ENCODE peak calls at places on chromosomes 5 and 9, in nine cellular contexts. T, M, D, V, L, Q, J, Y and H are unnamed samples. For H3K36me3, the result is how much of the 10 kb centered on the place peaks cover.

GRCh38 chr9:12391839-12392509 is 301.2 kb upstream of the TYRP1 start:
- DNase-seq in T (no peak), M (no peak), D (no peak), V (no peak), L (no peak), Q (no peak), J (no peak), Y (no peak), H (no peak)

GRCh38 chr9:77305622-77306365 is 128.5 kb downstream of the VPS13A start:
- DNase-seq in T (no peak), M (no peak), D (no peak), V (no peak), L (peak), Q (peak), J (no peak), Y (no peak), H (no peak)

GRCh38 chr5:17212996-17213395 is 4.4 kb upstream of the BASP1 start:
- DNase-seq in T (no peak), M (no peak), D (no peak), V (no peak), L (no peak), Q (no peak), J (no peak), Y (no peak), H (no peak)

GRCh38 chr5:58929726-58930125 is 346.9 kb downstream of the RAB3C start:
- DNase-seq in T (no peak), M (no peak), D (no peak), V (no peak), L (no peak), Q (no peak), J (no peak), Y (no peak), H (no peak)

GRCh38 chr9:136341769-136342168 is 14.4 kb downstream of the GPSM1 start:
- DNase-seq in T (no peak), M (no peak), D (no peak), V (no peak), L (no peak), Q (no peak), J (no peak), Y (no peak), H (no peak)

GRCh38 chr5:178625679-178626483 is 969 bp downstream of the CLK4 start:
- DNase-seq in T (peak), M (no peak), D (no peak), V (no peak), L (peak), Q (no peak), J (no peak), Y (no peak), H (no peak)

GRCh38 chr9:5976668-5977397 is 38.6 kb downstream of the RANBP6 start:
- DNase-seq in T (no peak), M (peak), D (no peak), V (no peak), L (peak), Q (no peak), J (no peak), Y (no peak), H (no peak)

GRCh38 chr5:24232929-24233328 is 411.8 kb downstream of the CDH10 start:
- DNase-seq in T (no peak), M (no peak), D (no peak), V (no peak), L (peak), Q (no peak), J (no peak), Y (no peak), H (no peak)

GRCh38 chr9:33737811-33738606 is 57.4 kb upstream of the PRSS3 start:
- DNase-seq in T (peak), M (no peak), D (no peak), V (no peak), L (peak), Q (peak), J (peak), Y (peak), H (no peak)

GRCh38 chr9:37029304-37029775 is 4.7 kb downstream of the PAX5 start:
- DNase-seq in T (no peak), M (peak), D (peak), V (no peak), L (no peak), Q (no peak), J (peak), Y (no peak), H (no peak)

GRCh38 chr5:1733369-1733768 is 66.3 kb downstream of the MRPL36 start:
- DNase-seq in T (peak), M (no peak), D (no peak), V (no peak), L (no peak), Q (peak), J (no peak), Y (no peak), H (no peak)

GRCh38 chr5:79872309-79872708 is 118.8 kb downstream of the MTX3 start:
- DNase-seq in T (no peak), M (no peak), D (no peak), V (no peak), L (no peak), Q (no peak), J (no peak), Y (no peak), H (no peak)

GRCh38 chr9:15018238-15018637 is 108.0 kb upstream of the FREM1 start:
- DNase-seq in T (no peak), M (no peak), D (no peak), V (no peak), L (no peak), Q (no peak), J (no peak), Y (no peak), H (no peak)

GRCh38 chr5:68499952-68500351 is 284.4 kb downstream of the PIK3R1 start:
- DNase-seq in T (no peak), M (no peak), D (no peak), V (no peak), L (peak), Q (no peak), J (no peak), Y (no peak), H (no peak)

GRCh38 chr9:33446507-33447403 is 638 bp downstream of the AQP3 start:
- DNase-seq in T (peak), M (peak), D (no peak), V (no peak), L (peak), Q (peak), J (peak), Y (peak), H (no peak)

GRCh38 chr5:126354012-126354856 is 69.0 kb upstream of the GRAMD2B start:
- DNase-seq in T (no peak), M (no peak), D (no peak), V (no peak), L (peak), Q (no peak), J (peak), Y (no peak), H (no peak)

GRCh38 chr5:133244242-133244641 is 192.4 kb downstream of the HSPA4 start:
- DNase-seq in T (no peak), M (peak), D (peak), V (no peak), L (peak), Q (no peak), J (no peak), Y (no peak), H (no peak)

GRCh38 chr9:76905984-76906861 is at the start of gene PRUNE2:
- DNase-seq in T (peak), M (peak), D (no peak), V (peak), L (peak), Q (peak), J (peak), Y (peak), H (peak)

GRCh38 chr9:532707-533106 is 308.8 kb upstream of the DMRT1 start:
- DNase-seq in T (peak), M (no peak), D (no peak), V (no peak), L (no peak), Q (no peak), J (no peak), Y (no peak), H (no peak)

GRCh38 chr9:6413365-6414263 is 615 bp downstream of the UHRF2 start:
- DNase-seq in T (peak), M (peak), D (peak), V (peak), L (no peak), Q (peak), J (peak), Y (no peak), H (no peak)

GRCh38 chr9:96217756-96218693 is 84.0 kb downstream of the HSD17B3 start:
- DNase-seq in T (peak), M (peak), D (peak), V (peak), L (peak), Q (peak), J (peak), Y (peak), H (no peak)

GRCh38 chr5:73748510-73749410 is 122.8 kb downstream of the ARHGEF28 start:
- DNase-seq in T (no peak), M (no peak), D (peak), V (peak), L (peak), Q (no peak), J (no peak), Y (peak), H (no peak)

GRCh38 chr5:139178948-139179347 is 19.2 kb downstream of the SIL1 start:
- DNase-seq in T (no peak), M (no peak), D (no peak), V (no peak), L (peak), Q (peak), J (peak), Y (no peak), H (no peak)

GRCh38 chr9:3526903-3527652 is 1.3 kb upstream of the RFX3 start:
- DNase-seq in T (peak), M (no peak), D (peak), V (peak), L (no peak), Q (peak), J (peak), Y (no peak), H (no peak)

GRCh38 chr5:177362871-177363507 is 5.3 kb downstream of the RGS14 start:
- DNase-seq in T (peak), M (peak), D (peak), V (peak), L (peak), Q (peak), J (peak), Y (peak), H (peak)

GRCh38 chr5:149271717-149272558 is at the start of gene AFAP1L1:
- DNase-seq in T (peak), M (no peak), D (peak), V (peak), L (no peak), Q (peak), J (peak), Y (peak), H (no peak)

GRCh38 chr9:37215456-37216229 is 95.3 kb downstream of the ZCCHC7 start:
- DNase-seq in T (no peak), M (no peak), D (no peak), V (no peak), L (peak), Q (no peak), J (no peak), Y (no peak), H (no peak)

GRCh38 chr5:143050183-143050582 is 280.0 kb downstream of the ARHGAP26 start:
- DNase-seq in T (no peak), M (no peak), D (no peak), V (no peak), L (no peak), Q (no peak), J (no peak), Y (no peak), H (no peak)

GRCh38 chr5:15459200-15459599 is 40.8 kb upstream of the FBXL7 start:
- DNase-seq in T (no peak), M (no peak), D (no peak), V (no peak), L (no peak), Q (no peak), J (no peak), Y (no peak), H (no peak)

GRCh38 chr5:171823269-171823668 is 37.7 kb downstream of the SMIM23 start:
- DNase-seq in T (peak), M (no peak), D (no peak), V (no peak), L (no peak), Q (no peak), J (no peak), Y (no peak), H (no peak)

GRCh38 chr5:78648359-78649219 is at the start of gene LHFPL2:
- DNase-seq in T (peak), M (peak), D (peak), V (peak), L (peak), Q (peak), J (peak), Y (peak), H (peak)

GRCh38 chr9:4700093-4700492 is 20.7 kb downstream of the CDC37L1 start:
- DNase-seq in T (no peak), M (no peak), D (no peak), V (no peak), L (no peak), Q (no peak), J (no peak), Y (no peak), H (no peak)

GRCh38 chr9:115694014-115694413 is 459.6 kb upstream of the PAPPA start:
- DNase-seq in T (no peak), M (no peak), D (no peak), V (no peak), L (peak), Q (no peak), J (peak), Y (no peak), H (no peak)

GRCh38 chr9:111356567-111357244 is 26.7 kb upstream of the OR2K2 start:
- DNase-seq in T (peak), M (no peak), D (no peak), V (peak), L (peak), Q (no peak), J (peak), Y (no peak), H (no peak)

GRCh38 chr5:35771321-35771720 is 85.4 kb upstream of the IL7R start:
- DNase-seq in T (no peak), M (no peak), D (no peak), V (no peak), L (peak), Q (no peak), J (no peak), Y (no peak), H (peak)

GRCh38 chr9:17721954-17722353 is 143.1 kb downstream of the SH3GL2 start:
- DNase-seq in T (no peak), M (no peak), D (no peak), V (no peak), L (no peak), Q (no peak), J (no peak), Y (no peak), H (no peak)

GRCh38 chr5:10124287-10124686 is 125.4 kb downstream of the ATPSCKMT start:
- DNase-seq in T (no peak), M (no peak), D (no peak), V (no peak), L (no peak), Q (no peak), J (no peak), Y (peak), H (no peak)

GRCh38 chr5:31218978-31219377 is 25.5 kb downstream of the CDH6 start:
- DNase-seq in T (peak), M (no peak), D (no peak), V (no peak), L (no peak), Q (no peak), J (peak), Y (no peak), H (no peak)

GRCh38 chr9:8012986-8013385 is 213.4 kb upstream of the DMAC1 start:
- DNase-seq in T (no peak), M (no peak), D (no peak), V (no peak), L (no peak), Q (no peak), J (peak), Y (no peak), H (no peak)
- H3K36me3 ChIP-seq in T (under half), M (under half), D (under half), V (under half), L (under half), Q (under half), J (under half), Y (under half), H (under half)

DNA sequence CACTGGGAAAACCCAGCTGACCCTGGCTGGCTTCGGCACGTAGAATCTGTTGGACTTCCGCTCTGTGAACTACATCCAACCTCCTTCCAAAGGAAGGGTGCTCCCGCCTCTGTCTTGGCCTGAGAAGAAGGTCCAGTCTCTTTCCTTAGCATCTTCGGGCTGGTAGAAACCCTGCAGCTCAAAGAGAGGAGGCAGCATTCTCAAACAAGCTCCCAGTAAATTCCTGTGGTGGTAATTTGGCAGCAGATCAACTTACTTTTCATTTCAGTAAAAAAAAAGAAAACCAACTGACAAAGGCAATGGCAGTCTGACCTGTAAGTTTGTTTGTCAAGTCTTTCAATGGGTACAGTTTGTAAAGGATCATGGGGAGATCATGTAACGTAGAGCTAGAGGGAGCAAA is 176.7 kb downstream of the MED10 start:
- DNase-seq in T (no peak), M (no peak), D (no peak), V (no peak), L (no peak), Q (no peak), J (no peak), Y (no peak), H (no peak)
- TF ChIP-seq CTCF in T (no peak), M (no peak), D (no peak), V (no peak), L (no peak), Q (no peak), J (no peak), Y (no peak), H (no peak)

DNA sequence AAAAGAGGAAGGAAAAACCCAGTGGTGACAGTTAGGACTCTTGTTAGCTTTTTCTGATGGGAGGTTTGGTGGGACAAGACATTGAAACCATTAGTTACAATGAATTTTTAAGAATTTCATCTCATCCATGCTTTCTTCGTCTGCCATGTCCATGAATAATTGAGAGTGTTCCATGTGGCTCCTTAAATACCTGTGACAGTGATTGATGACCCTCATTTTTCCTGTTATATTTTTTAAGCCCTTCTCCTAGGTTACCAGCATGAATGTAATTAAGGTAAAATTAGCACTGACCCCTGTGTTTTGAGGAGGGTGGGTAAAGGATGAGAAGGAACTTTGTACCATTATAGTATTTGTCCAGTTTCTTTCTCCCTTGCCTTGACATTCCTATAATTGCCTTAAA is 23.5 kb upstream of the PHF2 start:
- DNase-seq in T (no peak), M (no peak), D (no peak), V (no peak), L (no peak), Q (no peak), J (no peak), Y (no peak), H (no peak)
- H3K36me3 ChIP-seq in T (under half), M (under half), D (under half), V (half or more), L (under half), Q (under half), J (under half), Y (half or more), H (half or more)

GRCh38 chr5:95471447-95471846 is 80.3 kb downstream of the FAM81B start:
- DNase-seq in T (no peak), M (no peak), D (no peak), V (no peak), L (no peak), Q (no peak), J (no peak), Y (no peak), H (no peak)

GRCh38 chr5:95471922-95472321 is 80.8 kb downstream of the FAM81B start:
- DNase-seq in T (no peak), M (no peak), D (no peak), V (no peak), L (peak), Q (no peak), J (no peak), Y (no peak), H (no peak)
- TF ChIP-seq CTCF in T (no peak), M (no peak), D (no peak), V (no peak), L (no peak), Q (no peak), J (no peak), Y (no peak), H (no peak)

GRCh38 chr9:93636172-93636661 is 59.8 kb downstream of the PHF2 start:
- DNase-seq in T (no peak), M (no peak), D (peak), V (no peak), L (no peak), Q (no peak), J (no peak), Y (no peak), H (peak)

GRCh38 chr9:93636667-93637066 is 60.3 kb downstream of the PHF2 start:
- DNase-seq in T (no peak), M (no peak), D (no peak), V (no peak), L (no peak), Q (no peak), J (no peak), Y (no peak), H (peak)

GRCh38 chr9:93635186-93636107 is 59.1 kb downstream of the PHF2 start:
- DNase-seq in T (no peak), M (no peak), D (peak), V (no peak), L (no peak), Q (no peak), J (no peak), Y (no peak), H (peak)

GRCh38 chr9:93640027-93640426 is 63.6 kb downstream of the PHF2 start:
- DNase-seq in T (no peak), M (no peak), D (no peak), V (no peak), L (no peak), Q (no peak), J (no peak), Y (no peak), H (no peak)

GRCh38 chr9:93637886-93638285 is 61.5 kb downstream of the PHF2 start:
- DNase-seq in T (no peak), M (no peak), D (no peak), V (no peak), L (no peak), Q (no peak), J (no peak), Y (no peak), H (no peak)
- H3K36me3 ChIP-seq in T (under half), M (under half), D (under half), V (under half), L (under half), Q (under half), J (under half), Y (half or more), H (under half)

GRCh38 chr9:114169940-114170791 is 14.8 kb downstream of the COL27A1 start:
- DNase-seq in T (no peak), M (no peak), D (peak), V (no peak), L (no peak), Q (no peak), J (no peak), Y (no peak), H (no peak)
- TF ChIP-seq CTCF in T (no peak), M (no peak), D (no peak), V (no peak), L (no peak), Q (no peak), J (no peak), Y (no peak), H (no peak)

DNA sequence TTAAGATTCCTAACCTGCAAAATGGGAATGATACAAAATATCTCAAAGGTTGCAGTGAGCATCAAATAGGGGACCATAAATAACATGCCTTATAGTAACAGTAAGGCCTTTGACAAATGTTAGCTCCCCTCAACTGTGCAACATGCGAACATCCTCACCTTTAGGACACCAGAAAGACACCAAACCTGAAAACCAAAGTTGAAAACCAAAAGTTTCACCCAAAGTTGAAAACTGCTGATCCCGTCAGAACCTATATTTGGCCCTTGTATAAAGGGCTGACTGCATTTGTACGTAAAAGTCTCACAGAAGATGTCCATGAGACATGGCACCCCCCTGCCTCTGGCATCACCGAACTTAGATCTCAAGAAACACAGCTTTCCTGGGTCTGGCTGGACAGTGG is 12.1 kb downstream of the CDK5RAP2 start:
- DNase-seq in T (no peak), M (no peak), D (no peak), V (no peak), L (no peak), Q (no peak), J (no peak), Y (no peak), H (no peak)
- H3K36me3 ChIP-seq in T (under half), M (under half), D (under half), V (half or more), L (under half), Q (under half), J (under half), Y (half or more), H (half or more)

GRCh38 chr5:172931001-172931536 is 28.2 kb upstream of the RPL26L1 start:
- DNase-seq in T (no peak), M (no peak), D (no peak), V (peak), L (peak), Q (no peak), J (no peak), Y (no peak), H (no peak)
- TF ChIP-seq CTCF in T (no peak), M (no peak), D (no peak), V (no peak), L (no peak), Q (no peak), J (no peak), Y (no peak), H (no peak)